ENCODE peak calls at places on chromosome 21, in six cellular contexts. P is choroid plexus epithelial cell, C is NCI-H460, Q is MCF 10A, F is HT-29, N is T-helper 22 cell. D is an unnamed sample.

GRCh38 chr21:46667191-46667734 is 31.8 kb downstream of the PRMT2 start:
- DNase-seq in P (peak; percentile 50), C (no peak), Q (peak; percentile 41), F (peak; percentile 4), N (no peak), D (peak; percentile 44)

GRCh38 chr21:24375201-24375600 is 1232.1 kb downstream of the MRPL39 start:
- DNase-seq in P (no peak), C (no peak), Q (no peak), F (no peak), N (no peak), D (no peak)

GRCh38 chr21:31696424-31696823 is 35.5 kb downstream of the SCAF4 start:
- DNase-seq in P (no peak), C (no peak), Q (no peak), F (no peak), N (no peak), D (no peak)

GRCh38 chr21:40118527-40118926 is 251.3 kb downstream of the PCP4 start:
- DNase-seq in P (no peak), C (no peak), Q (no peak), F (no peak), N (no peak), D (no peak)

GRCh38 chr21:42310411-42311001 is 4.7 kb downstream of the TFF3 start:
- DNase-seq in P (no peak), C (no peak), Q (no peak), F (no peak), N (no peak), D (no peak)

GRCh38 chr21:15221799-15222386 is 157.1 kb upstream of the NRIP1 start:
- DNase-seq in P (peak; percentile 68), C (peak; percentile 14), Q (peak; percentile 98), F (no peak), N (no peak), D (peak; percentile 98)

GRCh38 chr21:31735518-31735992 is 3.6 kb upstream of the SCAF4 start:
- DNase-seq in P (no peak), C (no peak), Q (no peak), F (no peak), N (no peak), D (no peak)

GRCh38 chr21:43597052-43597451 is 62.2 kb downstream of the HSF2BP start:
- DNase-seq in P (peak; percentile 76), C (no peak), Q (peak; percentile 74), F (no peak), N (no peak), D (peak; percentile 95)

GRCh38 chr21:15904389-15904788 is 174.6 kb downstream of the USP25 start:
- DNase-seq in P (no peak), C (no peak), Q (no peak), F (no peak), N (no peak), D (no peak)

GRCh38 chr21:36544545-36544944 is 64.6 kb upstream of the CLDN14 start:
- DNase-seq in P (no peak), C (no peak), Q (no peak), F (no peak), N (no peak), D (no peak)

GRCh38 chr21:31660134-31660565 is 657 bp downstream of the SOD1 start:
- DNase-seq in P (peak; percentile 22), C (no peak), Q (peak; percentile 34), F (peak; percentile 9), N (no peak), D (no peak)

GRCh38 chr21:44462090-44462833 is 7.0 kb downstream of the LRRC3 start:
- DNase-seq in P (no peak), C (no peak), Q (no peak), F (no peak), N (no peak), D (no peak)

GRCh38 chr21:43919283-43919682 is 54.3 kb downstream of the AGPAT3 start:
- DNase-seq in P (no peak), C (no peak), Q (no peak), F (no peak), N (no peak), D (no peak)

GRCh38 chr21:44998621-44999427 is 59.0 kb downstream of the SLX9 start:
- DNase-seq in P (no peak), C (no peak), Q (no peak), F (no peak), N (no peak), D (no peak)

GRCh38 chr21:44368711-44369446 is 15.5 kb downstream of the TRPM2 start:
- DNase-seq in P (no peak), C (no peak), Q (no peak), F (no peak), N (no peak), D (no peak)

GRCh38 chr21:43306911-43307676 is 119.8 kb downstream of the SIK1 start:
- DNase-seq in P (peak; percentile 37), C (no peak), Q (peak; percentile 92), F (no peak), N (no peak), D (peak; percentile 65)

D was measured in amniotic epithelial cell.